ENCODE peak calls at places on chromosomes 13 and 19, in five cellular contexts. One of them, this sample, is unnamed.

GRCh38 chr19:42531313-42531712 is 3.0 kb upstream of the CEACAM1 start:
- DNase-seq in GM13977: no peak
- DNase-seq in cardiac fibroblast: no peak
- DNase-seq in tibial artery: no peak
- DNase-seq in foreskin melanocyte: no peak
- DNase-seq in this sample: no peak

GRCh38 chr19:43476606-43477005 is 11.2 kb upstream of the LYPD3 start:
- DNase-seq in tibial artery: no peak
- DNase-seq in foreskin melanocyte: peak
- DNase-seq in cardiac fibroblast: peak
- DNase-seq in GM13977: no peak
- DNase-seq in this sample: no peak

GRCh38 chr19:51242881-51243280 is 8.0 kb upstream of the SIGLECL1 start:
- DNase-seq in GM13977: no peak
- DNase-seq in cardiac fibroblast: no peak
- DNase-seq in foreskin melanocyte: no peak
- DNase-seq in tibial artery: no peak
- DNase-seq in this sample: no peak

GRCh38 chr19:51166846-51167490 is 24.9 kb downstream of the SIGLEC7 start:
- DNase-seq in cardiac fibroblast: no peak
- DNase-seq in foreskin melanocyte: no peak
- DNase-seq in tibial artery: peak
- DNase-seq in GM13977: no peak
- DNase-seq in this sample: no peak

GRCh38 chr13:76019421-76020044 is 383.4 kb downstream of the LMO7 start:
- DNase-seq in GM13977: no peak
- DNase-seq in foreskin melanocyte: peak
- DNase-seq in tibial artery: no peak
- DNase-seq in cardiac fibroblast: no peak
- DNase-seq in this sample: peak

GRCh38 chr13:27012482-27013197 is 159.0 kb downstream of the USP12 start:
- DNase-seq in tibial artery: no peak
- DNase-seq in foreskin melanocyte: no peak
- DNase-seq in cardiac fibroblast: peak
- DNase-seq in GM13977: no peak
- DNase-seq in this sample: no peak

GRCh38 chr13:92745233-92745632 is 481.4 kb upstream of the GPC6 start:
- DNase-seq in tibial artery: no peak
- DNase-seq in foreskin melanocyte: no peak
- DNase-seq in GM13977: no peak
- DNase-seq in cardiac fibroblast: no peak
- DNase-seq in this sample: no peak

GRCh38 chr13:40096357-40096911 is 441.0 kb downstream of the COG6 start:
- DNase-seq in tibial artery: no peak
- DNase-seq in cardiac fibroblast: no peak
- DNase-seq in GM13977: no peak
- DNase-seq in foreskin melanocyte: no peak
- DNase-seq in this sample: no peak

GRCh38 chr13:79725841-79726240 is 244.9 kb downstream of the NDFIP2 start:
- DNase-seq in foreskin melanocyte: no peak
- DNase-seq in tibial artery: no peak
- DNase-seq in cardiac fibroblast: no peak
- DNase-seq in GM13977: no peak
- DNase-seq in this sample: no peak

GRCh38 chr13:21009036-21009435 is 52.4 kb downstream of the LATS2 start:
- DNase-seq in tibial artery: no peak
- DNase-seq in foreskin melanocyte: no peak
- DNase-seq in GM13977: no peak
- DNase-seq in cardiac fibroblast: no peak
- DNase-seq in this sample: peak

GRCh38 chr13:94435604-94436226 is 43.8 kb downstream of the DCT start:
- DNase-seq in cardiac fibroblast: peak
- DNase-seq in tibial artery: no peak
- DNase-seq in GM13977: peak
- DNase-seq in foreskin melanocyte: peak
- DNase-seq in this sample: peak

GRCh38 chr13:111519490-111520170 is 199.2 kb downstream of the TEX29 start:
- DNase-seq in GM13977: no peak
- DNase-seq in foreskin melanocyte: no peak
- DNase-seq in cardiac fibroblast: no peak
- DNase-seq in tibial artery: no peak
- DNase-seq in this sample: no peak